ENCODE peak calls at places on chromosomes 7 and 10, in ten cellular contexts. E is stimulated activated CD8-positive, alpha-beta memory T cell treated with anti-CD3 and anti-CD28 coated beads, Interleukin-12 subunit alpha, Interleukin-12 subunit beta, amount 100 ng/mL, for 4 hours; P is amniotic epithelial cell; C is renal cortical epithelial cell; Q is SK-N-DZ; Y is WTC11; A is cardiac muscle cell; I is neural crest cell; Z is NCI-H460; S is left ventricle myocardium superior. O is an unnamed sample.

GRCh38 chr10:117318909-117319308 is 56.3 kb downstream of the PDZD8 start:
- DNase-seq in Z (no peak), C (no peak), I (no peak), S (no peak), Y (no peak), E (no peak), P (no peak), A (peak), Q (no peak), O (no peak)

GRCh38 chr7:41910916-41911315 is 208.0 kb upstream of the INHBA start:
- DNase-seq in Z (no peak), P (no peak), C (no peak), Y (no peak), I (no peak), E (no peak), A (no peak), S (no peak), Q (no peak), O (no peak)

GRCh38 chr10:120460191-120460590 is 3.2 kb downstream of the PLPP4 start:
- DNase-seq in E (no peak), S (no peak), Q (no peak), P (peak), C (peak), Y (no peak), I (no peak), Z (no peak), A (no peak), O (no peak)

GRCh38 chr10:32244421-32245207 is 102.3 kb downstream of the EPC1 start:
- DNase-seq in P (peak), Y (no peak), Z (no peak), E (no peak), I (no peak), Q (no peak), S (no peak), A (no peak), C (no peak), O (no peak)

GRCh38 chr7:50454968-50455367 is 4.8 kb upstream of the FIGNL1 start:
- DNase-seq in E (no peak), I (no peak), S (no peak), C (no peak), Q (no peak), A (no peak), P (no peak), Z (no peak), Y (no peak), O (no peak)

GRCh38 chr7:75039166-75039565 is 34.4 kb downstream of the RCC1L start:
- DNase-seq in Y (no peak), Q (no peak), E (no peak), A (no peak), S (no peak), P (no peak), C (peak), Z (no peak), I (no peak), O (no peak)

GRCh38 chr7:2017914-2018785 is 214.6 kb downstream of the MAD1L1 start:
- DNase-seq in I (no peak), P (no peak), Y (peak), S (peak), E (no peak), A (no peak), Q (no peak), C (no peak), Z (no peak), O (peak)

GRCh38 chr10:131641231-131641630 is 259.6 kb upstream of the PPP2R2D start:
- DNase-seq in Q (no peak), E (no peak), I (no peak), Y (no peak), P (no peak), Z (no peak), A (no peak), S (no peak), C (peak), O (no peak)

GRCh38 chr10:14371616-14372015 is 40.9 kb upstream of the FRMD4A start:
- DNase-seq in Y (no peak), I (no peak), C (no peak), A (no peak), S (no peak), E (no peak), Q (no peak), Z (no peak), P (no peak), O (no peak)

GRCh38 chr10:69409968-69410367 is 6.8 kb downstream of the TACR2 start:
- DNase-seq in S (peak), Y (no peak), Z (no peak), I (no peak), E (no peak), C (no peak), Q (no peak), P (no peak), A (peak), O (no peak)

GRCh38 chr10:132560248-132560731 is 22.7 kb downstream of the INPP5A start:
- DNase-seq in S (no peak), C (no peak), A (peak), Q (no peak), Z (no peak), I (no peak), Y (no peak), P (no peak), E (no peak), O (no peak)

GRCh38 chr7:158019726-158020705 is 567.6 kb downstream of the PTPRN2 start:
- DNase-seq in Z (no peak), Y (no peak), C (no peak), P (no peak), E (no peak), S (no peak), Q (no peak), I (no peak), A (no peak), O (no peak)

GRCh38 chr7:37481154-37481553 is 32.5 kb upstream of the ELMO1 start:
- DNase-seq in S (no peak), C (no peak), Q (no peak), A (no peak), Y (no peak), P (no peak), I (no peak), Z (no peak), E (no peak), O (no peak)

GRCh38 chr10:52906046-52906445 is 133.5 kb upstream of the MBL2 start:
- DNase-seq in Q (no peak), I (no peak), S (no peak), A (no peak), C (peak), P (no peak), Y (no peak), E (no peak), Z (no peak), O (no peak)

GRCh38 chr7:55361560-55361959 is 3.6 kb upstream of the LANCL2 start:
- DNase-seq in Q (no peak), S (no peak), A (no peak), Z (no peak), I (no peak), Y (no peak), P (no peak), E (no peak), C (no peak), O (no peak)

GRCh38 chr7:155962191-155962967 is 150.1 kb upstream of the SHH start:
- DNase-seq in Y (no peak), Q (no peak), C (peak), S (no peak), A (peak), Z (peak), P (no peak), E (no peak), I (no peak), O (no peak)

GRCh38 chr7:81705206-81705605 is 64.6 kb downstream of the HGF start:
- DNase-seq in C (no peak), Y (no peak), Q (no peak), E (no peak), P (no peak), I (no peak), A (no peak), Z (no peak), S (no peak), O (no peak)

GRCh38 chr10:70374775-70375614 is 7.4 kb downstream of the LRRC20 start:
- DNase-seq in S (no peak), C (no peak), E (no peak), P (no peak), I (no peak), Q (no peak), Z (no peak), Y (no peak), A (peak), O (no peak)

GRCh38 chr10:100442548-100442947 is 20.3 kb upstream of the WNT8B start:
- DNase-seq in I (no peak), Y (no peak), Z (no peak), A (no peak), P (no peak), Q (no peak), E (no peak), S (no peak), C (no peak), O (no peak)

GRCh38 chr7:67738958-67739357 is 742.3 kb downstream of the TYW1 start:
- DNase-seq in P (peak), Z (no peak), Q (no peak), A (peak), I (no peak), C (peak), S (no peak), E (no peak), Y (no peak), O (no peak)

GRCh38 chr7:26345837-26346236 is 54.2 kb downstream of the SNX10 start:
- DNase-seq in P (no peak), C (no peak), Q (no peak), E (no peak), Z (no peak), I (no peak), Y (no peak), A (no peak), S (no peak), O (no peak)

GRCh38 chr10:103648951-103649532 is 155.5 kb downstream of the NEURL1 start:
- DNase-seq in Q (no peak), Y (no peak), I (no peak), A (peak), Z (no peak), E (no peak), P (no peak), C (no peak), S (peak), O (peak)

GRCh38 chr10:102729090-102730026 is 14.4 kb upstream of the WBP1L start:
- DNase-seq in A (peak), C (peak), I (peak), Q (peak), Y (peak), E (peak), P (peak), S (peak), Z (peak), O (peak)

GRCh38 chr10:71604324-71605018 is 115.1 kb downstream of the C10orf105 start:
- DNase-seq in S (no peak), I (no peak), E (no peak), Y (no peak), C (peak), P (peak), Z (no peak), Q (no peak), A (peak), O (no peak)

O was measured in right lobe of liver.